ENCODE peak calls at places on chromosomes 4 and X, in eight cellular contexts. D is hepatocyte, Y is PC-3, X is GM23338, W is OCI-LY7, S is MM.1S, U is neural progenitor cell, A is SK-N-SH. M is an unnamed sample.

GRCh38 chr4:121227254-121227867 is 63.2 kb upstream of the TNIP3 start:
- DNase-seq in D (no peak), Y (peak; percentile 5), X (peak; percentile 36), W (no peak), S (peak; percentile 34), U (no peak), A (no peak), M (peak; percentile 3)

GRCh38 chr4:10164877-10165283 is 48.3 kb upstream of the WDR1 start:
- DNase-seq in D (peak; percentile 63), Y (peak; percentile 43), X (peak; percentile 76), W (no peak), S (no peak), U (peak; percentile 69), A (peak; percentile 55), M (peak; percentile 44)

GRCh38 chr4:148056879-148057278 is 325.0 kb downstream of the ARHGAP10 start:
- DNase-seq in D (no peak), Y (peak; percentile 59), X (peak; percentile 49), W (peak; percentile 94), S (peak; percentile 88), U (peak; percentile 43), A (no peak), M (peak; percentile 6)

GRCh38 chr4:51859476-51860032 is 16.6 kb downstream of the DCUN1D4 start:
- DNase-seq in D (no peak), Y (no peak), X (no peak), W (no peak), S (no peak), U (no peak), A (no peak), M (no peak)

GRCh38 chrX:19746919-19747671 is 140.3 kb downstream of the SH3KBP1 start:
- DNase-seq in D (no peak), Y (no peak), X (peak; percentile 26), W (no peak), S (no peak), U (peak; percentile 18), A (no peak), M (no peak)

GRCh38 chr4:87007345-87008181 is 72.8 kb downstream of the AFF1 start:
- DNase-seq in D (peak; percentile 77), Y (peak; percentile 33), X (peak; percentile 71), W (peak; percentile 41), S (peak; percentile 50), U (peak; percentile 81), A (peak; percentile 61), M (no peak)

GRCh38 chrX:44580466-44580865 is 37.8 kb upstream of the FUNDC1 start:
- DNase-seq in D (peak; percentile 16), Y (peak; percentile 88), X (no peak), W (no peak), S (no peak), U (no peak), A (no peak), M (no peak)

GRCh38 chr4:15238720-15239119 is 189.1 kb upstream of the C1QTNF7 start:
- DNase-seq in D (peak; percentile 68), Y (peak; percentile 56), X (peak; percentile 74), W (peak; percentile 30), S (peak; percentile 34), U (peak; percentile 60), A (peak; percentile 65), M (no peak)

GRCh38 chr4:139241784-139242151 is 38.3 kb downstream of the MGARP start:
- DNase-seq in D (no peak), Y (no peak), X (peak; percentile 60), W (no peak), S (no peak), U (no peak), A (no peak), M (no peak)

GRCh38 chr4:70471897-70472296 is at the start of gene MUC7:
- DNase-seq in D (no peak), Y (peak; percentile 40), X (no peak), W (no peak), S (no peak), U (no peak), A (no peak), M (no peak)

GRCh38 chr4:7781361-7781760 is 158.3 kb downstream of the AFAP1 start:
- DNase-seq in D (no peak), Y (no peak), X (no peak), W (no peak), S (no peak), U (no peak), A (no peak), M (no peak)

GRCh38 chr4:125085-125820 is 952 bp downstream of the ZNF718 start:
- DNase-seq in D (peak; percentile 79), Y (peak; percentile 1), X (peak; percentile 85), W (peak; percentile 44), S (no peak), U (peak; percentile 50), A (no peak), M (no peak)

GRCh38 chr4:54213812-54214211 is 15.3 kb upstream of the PDGFRA start:
- DNase-seq in D (peak; percentile 21), Y (peak; percentile 34), X (no peak), W (no peak), S (no peak), U (no peak), A (no peak), M (no peak)

GRCh38 chr4:101000496-101000895 is 346.8 kb downstream of the PPP3CA start:
- DNase-seq in D (no peak), Y (no peak), X (no peak), W (no peak), S (no peak), U (no peak), A (no peak), M (no peak)

GRCh38 chr4:126899382-126899801 is 733.4 kb upstream of the INTU start:
- DNase-seq in D (no peak), Y (peak; percentile 26), X (no peak), W (no peak), S (no peak), U (no peak), A (no peak), M (peak; percentile 32)

GRCh38 chr4:186161138-186161537 is 30.2 kb upstream of the CYP4V2 start:
- DNase-seq in D (peak; percentile 3), Y (no peak), X (peak; percentile 45), W (peak; percentile 43), S (peak; percentile 95), U (no peak), A (no peak), M (no peak)

GRCh38 chrX:20409991-20410390 is 143.3 kb upstream of the RPS6KA3 start:
- DNase-seq in D (no peak), Y (no peak), X (no peak), W (no peak), S (no peak), U (no peak), A (no peak), M (no peak)

GRCh38 chr4:11698846-11699590 is 270.3 kb upstream of the HS3ST1 start:
- DNase-seq in D (no peak), Y (peak; percentile 92), X (no peak), W (no peak), S (no peak), U (no peak), A (no peak), M (peak; percentile 95)

GRCh38 chr4:9976781-9977180 is 44.5 kb downstream of the SLC2A9 start:
- DNase-seq in D (no peak), Y (no peak), X (no peak), W (no peak), S (no peak), U (no peak), A (no peak), M (no peak)

GRCh38 chr4:6799091-6799490 is 16.6 kb downstream of the KIAA0232 start:
- DNase-seq in D (no peak), Y (no peak), X (no peak), W (no peak), S (no peak), U (no peak), A (no peak), M (no peak)

GRCh38 chr4:53307819-53308773 is 57.8 kb downstream of the SCFD2 start:
- DNase-seq in D (no peak), Y (no peak), X (no peak), W (no peak), S (no peak), U (no peak), A (no peak), M (no peak)

GRCh38 chrX:16700734-16701133 is 11.7 kb downstream of the CTPS2 start:
- DNase-seq in D (no peak), Y (no peak), X (no peak), W (no peak), S (no peak), U (no peak), A (no peak), M (no peak)
- TF ChIP-seq EZH2phosphoT487 in D (no peak), Y (no peak), X (no peak), W (no peak), S (no peak), U (no peak), A (no peak), M (no peak)

GRCh38 chr4:94746746-94747145 is 11.0 kb upstream of the BMPR1B start:
- DNase-seq in D (no peak), Y (no peak), X (no peak), W (no peak), S (no peak), U (no peak), A (no peak), M (no peak)
- TF ChIP-seq CTCF in D (no peak), Y (peak; percentile 35), X (peak; percentile 36), W (no peak), S (peak; percentile 16), U (peak; percentile 23), A (peak; percentile 10), M (peak; percentile 39)

DNA sequence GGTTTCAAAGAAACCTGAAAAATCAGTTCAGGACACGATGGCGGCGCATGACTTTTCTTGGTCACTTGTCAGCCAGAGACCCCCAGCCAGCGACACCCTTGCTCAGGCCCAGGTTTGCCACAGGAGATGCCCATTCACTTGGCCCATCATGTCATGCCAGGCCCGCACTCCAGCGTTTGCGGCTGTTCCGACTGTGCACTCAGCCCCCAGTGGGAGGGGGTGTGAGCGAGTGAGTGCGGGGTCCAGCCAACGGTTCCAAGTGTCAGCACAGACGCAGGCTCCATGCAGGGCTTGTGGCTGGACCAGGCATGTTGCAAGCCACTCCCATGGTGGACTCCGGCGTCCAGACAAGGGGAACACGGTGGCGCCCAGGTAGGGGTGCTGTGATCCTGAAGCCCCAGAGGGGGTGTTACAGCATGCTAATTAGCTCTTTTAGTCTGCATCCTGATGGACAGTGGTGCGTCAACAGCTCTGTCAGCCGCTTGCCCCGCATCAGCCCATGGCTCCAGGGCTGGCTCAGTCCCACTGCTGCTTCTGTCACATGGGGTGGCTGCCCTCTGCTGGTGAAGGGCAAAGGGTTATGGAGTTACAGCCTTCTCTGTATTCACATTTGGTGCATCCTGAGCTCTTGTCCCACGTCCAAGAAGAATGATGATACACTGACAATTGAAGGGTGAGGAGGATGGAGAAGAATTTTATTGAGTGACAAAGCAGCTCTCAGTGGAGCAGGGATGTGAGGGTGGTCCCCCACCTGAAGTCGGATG is 3.7 kb upstream of the MAEA start:
- DNase-seq in D (peak; percentile 77), Y (peak; percentile 7), X (peak; percentile 63), W (peak; percentile 69), S (peak; percentile 49), U (peak; percentile 88), A (no peak), M (no peak)
- TF ChIP-seq EZH2phosphoT487 in D (no peak), Y (no peak), X (no peak), W (no peak), S (no peak), U (no peak), A (no peak), M (no peak)

DNA sequence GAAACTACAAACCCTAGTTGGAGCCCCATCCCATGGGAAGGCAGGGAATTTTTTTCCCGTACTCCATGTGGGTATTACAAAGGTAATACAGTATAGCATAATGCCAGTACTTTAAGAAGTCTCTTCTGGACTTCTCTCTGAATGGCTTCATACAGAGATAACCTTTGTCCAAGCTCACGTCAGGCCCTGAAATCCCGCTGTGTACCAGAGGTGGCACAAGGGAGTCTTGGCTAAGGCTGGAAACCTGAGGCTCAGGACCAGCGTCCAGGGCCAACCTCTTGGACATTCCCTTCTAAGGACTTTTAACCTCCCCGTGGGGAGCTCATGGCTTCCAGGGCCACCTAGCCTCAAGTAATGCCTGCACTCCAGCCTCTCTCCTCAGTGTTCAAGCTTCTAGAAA is 338.9 kb upstream of the FAM241A start:
- DNase-seq in D (peak; percentile 50), Y (peak; percentile 40), X (peak; percentile 81), W (no peak), S (no peak), U (peak; percentile 56), A (peak; percentile 7), M (peak; percentile 46)
- TF ChIP-seq CTCF in D (no peak), Y (peak; percentile 42), X (peak; percentile 51), W (no peak), S (no peak), U (peak; percentile 49), A (no peak), M (no peak)

M was measured in HCT116.